ENCODE peak calls at places on chromosomes 2 and 18, in six cellular contexts. K is HEK293T, O is KBM-7, S is ovary, M is foreskin fibroblast, F is NCI-H1105. I is an unnamed sample.

GRCh38 chr2:46002947-46003346 is 294.3 kb upstream of the EPAS1 start:
- DNase-seq in K (no peak), O (no peak), S (no peak), M (no peak), F (no peak), I (no peak)

GRCh38 chr2:189024861-189025618 is 50.9 kb downstream of the COL3A1 start:
- DNase-seq in K (peak), O (no peak), S (no peak), M (no peak), F (no peak), I (no peak)

GRCh38 chr2:106299696-106300095 is 105.6 kb upstream of the UXS1 start:
- DNase-seq in K (no peak), O (no peak), S (no peak), M (no peak), F (no peak), I (no peak)

GRCh38 chr2:168962636-168963035 is 61.5 kb downstream of the G6PC2 start:
- DNase-seq in K (no peak), O (no peak), S (no peak), M (no peak), F (no peak), I (no peak)

GRCh38 chr18:74632088-74632679 is 34.5 kb downstream of the ZNF407 start:
- DNase-seq in K (no peak), O (no peak), S (no peak), M (no peak), F (no peak), I (no peak)

GRCh38 chr2:65612654-65613053 is 180.3 kb upstream of the SPRED2 start:
- DNase-seq in K (no peak), O (no peak), S (no peak), M (no peak), F (no peak), I (peak)

GRCh38 chr2:84963692-84964405 is 7.1 kb upstream of the KCMF1 start:
- DNase-seq in K (no peak), O (no peak), S (no peak), M (peak), F (no peak), I (peak)

GRCh38 chr2:203818656-203819055 is 48.9 kb upstream of the CTLA4 start:
- DNase-seq in K (no peak), O (no peak), S (no peak), M (no peak), F (no peak), I (no peak)

GRCh38 chr2:150485871-150486538 is 1.5 kb downstream of the RND3 start:
- DNase-seq in K (peak), O (no peak), S (peak), M (peak), F (peak), I (peak)

GRCh38 chr2:64675860-64676259 is 22.1 kb upstream of the SERTAD2 start:
- DNase-seq in K (no peak), O (no peak), S (no peak), M (peak), F (no peak), I (no peak)

GRCh38 chr2:54634564-54635511 is 88.6 kb upstream of the EML6 start:
- DNase-seq in K (no peak), O (no peak), S (peak), M (peak), F (no peak), I (no peak)

GRCh38 chr2:202542142-202542541 is 92.6 kb upstream of the FAM117B start:
- DNase-seq in K (no peak), O (no peak), S (no peak), M (no peak), F (no peak), I (no peak)

GRCh38 chr2:148861367-148861766 is 13.7 kb upstream of the KIF5C start:
- DNase-seq in K (no peak), O (no peak), S (no peak), M (no peak), F (no peak), I (no peak)

GRCh38 chr2:63300835-63301234 is 250.2 kb downstream of the OTX1 start:
- DNase-seq in K (no peak), O (peak), S (no peak), M (no peak), F (no peak), I (no peak)

GRCh38 chr2:33616873-33617272 is 17.8 kb upstream of the FAM98A start:
- DNase-seq in K (no peak), O (no peak), S (no peak), M (no peak), F (no peak), I (peak)

GRCh38 chr2:233501198-233502076 is 65.1 kb downstream of the USP40 start:
- DNase-seq in K (no peak), O (no peak), S (no peak), M (peak), F (no peak), I (no peak)

GRCh38 chr2:240647503-240648154 is 22.3 kb downstream of the GPR35 start:
- DNase-seq in K (no peak), O (no peak), S (no peak), M (no peak), F (no peak), I (no peak)

GRCh38 chr2:238948765-238949641 is 101.1 kb downstream of the TWIST2 start:
- DNase-seq in K (no peak), O (no peak), S (no peak), M (peak), F (no peak), I (peak)

GRCh38 chr2:234048049-234048448 is 2.5 kb upstream of the SPP2 start:
- DNase-seq in K (no peak), O (no peak), S (no peak), M (no peak), F (no peak), I (no peak)

I was measured in MG63.